ENCODE peak calls at places on chromosomes 1 and 21, in ten cellular contexts. D, Q, R, M, V, A, I, N, X and J are unnamed samples.
A peak's percentile ranks its signal among the peaks of the same experiment; 100 is the strongest.

GRCh38 chr1:30952098-30952497 is 43.5 kb upstream of the SDC3 start:
- DNase-seq in Q (no peak), D (no peak), M (no peak), I (peak; percentile 21), A (no peak), V (no peak), N (no peak), R (no peak), X (no peak), J (no peak)

GRCh38 chr1:164659621-164660414 is 100.8 kb downstream of the PBX1 start:
- DNase-seq in M (no peak), X (no peak), A (no peak), N (peak; percentile 56), D (no peak), I (peak; percentile 6), R (no peak), V (peak; percentile 94), Q (no peak), J (no peak)

GRCh38 chr1:32627596-32628162 is 22.7 kb downstream of the ZBTB8OS start:
- DNase-seq in Q (no peak), I (no peak), X (no peak), D (peak; percentile 58), M (no peak), R (no peak), A (no peak), N (no peak), V (no peak), J (no peak)

GRCh38 chr1:228903573-228904122 is 168.4 kb downstream of the RHOU start:
- DNase-seq in Q (no peak), X (no peak), N (no peak), A (no peak), M (peak; percentile 59), V (no peak), R (peak; percentile 6), D (no peak), I (no peak), J (no peak)

GRCh38 chr1:43274804-43275180 is 5.0 kb downstream of the TMEM125 start:
- DNase-seq in D (no peak), M (no peak), I (no peak), V (no peak), X (no peak), A (no peak), Q (no peak), N (no peak), R (no peak), J (no peak)

GRCh38 chr1:52769346-52770033 is 43.2 kb downstream of the ZYG11B start:
- DNase-seq in I (no peak), V (no peak), R (no peak), Q (no peak), N (no peak), A (peak; percentile 69), D (no peak), M (no peak), X (no peak), J (no peak)

GRCh38 chr1:152188673-152189591 is 29.9 kb upstream of the RPTN start:
- DNase-seq in M (peak; percentile 46), V (peak; percentile 61), N (no peak), X (no peak), R (peak; percentile 56), A (no peak), D (peak; percentile 61), I (peak; percentile 32), Q (no peak), J (peak; percentile 83)

GRCh38 chr21:34915364-34915834 is 133.7 kb downstream of the RUNX1 start:
- DNase-seq in V (no peak), D (no peak), Q (no peak), M (no peak), A (no peak), N (no peak), I (no peak), X (no peak), R (peak; percentile 78), J (no peak)

GRCh38 chr1:27360159-27361043 is 6.4 kb downstream of the MAP3K6 start:
- DNase-seq in N (peak; percentile 54), V (no peak), A (no peak), D (peak; percentile 46), M (no peak), Q (no peak), R (no peak), X (no peak), I (no peak), J (no peak)

GRCh38 chr1:34865981-34866761 is 6.6 kb upstream of the SMIM12 start:
- DNase-seq in Q (peak; percentile 31), V (peak; percentile 65), N (peak; percentile 90), M (peak; percentile 68), A (peak; percentile 87), R (peak; percentile 43), D (peak; percentile 84), I (peak; percentile 73), X (peak; percentile 77), J (peak; percentile 6)